ENCODE peak calls at places on chromosomes 3 and 15, in five cellular contexts. O, F, D, Z and Q are unnamed samples.

GRCh38 chr15:80776420-80777045 is 2.6 kb upstream of the CEMIP start:
- DNase-seq in O (peak; percentile 81), Z (no peak), F (peak; percentile 56), D (peak; percentile 79), Q (no peak)

GRCh38 chr3:146308682-146309081 is 57.8 kb upstream of the PLSCR4 start:
- DNase-seq in F (peak; percentile 56), O (no peak), D (peak; percentile 61), Z (no peak), Q (no peak)

GRCh38 chr15:98753726-98754125 is 105.4 kb downstream of the IGF1R start:
- DNase-seq in O (no peak), Z (no peak), D (no peak), F (no peak), Q (no peak)

GRCh38 chr3:15325228-15325627 is 7.2 kb downstream of the SH3BP5 start:
- DNase-seq in O (no peak), Z (no peak), F (peak; percentile 40), D (no peak), Q (no peak)

GRCh38 chr15:99486371-99487336 is 79.1 kb upstream of the MEF2A start:
- DNase-seq in Z (no peak), F (peak; percentile 25), O (peak; percentile 54), D (peak; percentile 86), Q (peak; percentile 86)

GRCh38 chr15:45091161-45091560 is 22.8 kb downstream of the DUOX2 start:
- DNase-seq in Z (no peak), O (no peak), D (peak; percentile 19), F (peak; percentile 27), Q (no peak)

GRCh38 chr15:25178835-25179672 is 224.3 kb downstream of the SNRPN start:
- DNase-seq in F (no peak), O (peak; percentile 5), D (no peak), Z (no peak), Q (no peak)

GRCh38 chr15:33086500-33087141 is 107.9 kb downstream of the FMN1 start:
- DNase-seq in O (no peak), Z (peak; percentile 16), F (peak; percentile 68), D (peak; percentile 93), Q (no peak)

GRCh38 chr15:69014454-69014853 is at the start of gene NOX5:
- DNase-seq in Z (no peak), D (no peak), F (peak; percentile 94), O (no peak), Q (peak; percentile 24)

GRCh38 chr15:40691737-40692136 is 3.2 kb upstream of the RAD51 start:
- DNase-seq in D (no peak), F (no peak), O (no peak), Z (no peak), Q (no peak)

GRCh38 chr3:178706411-178706810 is 170.2 kb downstream of the KCNMB2 start:
- DNase-seq in O (no peak), F (no peak), D (no peak), Z (no peak), Q (no peak)

GRCh38 chr15:85759391-85759790 is 35.3 kb downstream of the KLHL25 start:
- DNase-seq in F (no peak), O (no peak), D (no peak), Z (no peak), Q (no peak)

GRCh38 chr3:59998040-59998439 is 948.2 kb upstream of the CFAP20DC start:
- DNase-seq in O (no peak), Z (no peak), D (no peak), F (no peak), Q (no peak)

GRCh38 chr3:13301295-13301987 is 118.7 kb downstream of the NUP210 start:
- DNase-seq in F (peak; percentile 66), D (peak; percentile 53), Z (peak; percentile 28), O (no peak), Q (no peak)

GRCh38 chr15:48515497-48515896 is 130.0 kb downstream of the FBN1 start:
- DNase-seq in Z (no peak), O (no peak), D (peak; percentile 6), F (no peak), Q (no peak)

GRCh38 chr15:77455696-77456293 is 35.1 kb downstream of the HMG20A start:
- DNase-seq in O (no peak), D (peak; percentile 97), F (peak; percentile 67), Z (no peak), Q (no peak)

GRCh38 chr15:82810061-82810862 is 834 bp downstream of the WHAMM start:
- DNase-seq in F (peak; percentile 29), Z (no peak), O (peak; percentile 49), D (peak; percentile 69), Q (no peak)

GRCh38 chr3:112126501-112126900 is 6.5 kb downstream of the GCSAM start:
- DNase-seq in D (no peak), O (no peak), Z (no peak), F (peak; percentile 38), Q (no peak)

GRCh38 chr3:190594171-190594570 is 80.3 kb downstream of the IL1RAP start:
- DNase-seq in F (no peak), D (no peak), O (no peak), Z (no peak), Q (no peak)

GRCh38 chr3:120636790-120637401 is 40.8 kb downstream of the NDUFB4 start:
- DNase-seq in Z (no peak), O (no peak), F (no peak), D (no peak), Q (no peak)

GRCh38 chr3:194148383-194148782 is 12.4 kb downstream of the HES1 start:
- DNase-seq in O (no peak), F (no peak), Z (no peak), D (no peak), Q (no peak)

GRCh38 chr3:190266915-190267290 is 55.3 kb downstream of the CLDN1 start:
- DNase-seq in F (no peak), Z (no peak), O (no peak), D (peak; percentile 11), Q (no peak)

GRCh38 chr3:149812165-149812605 is 830 bp upstream of the RNF13 start:
- DNase-seq in F (no peak), Z (no peak), O (no peak), D (no peak), Q (no peak)

GRCh38 chr15:50764331-50765201 is 940 bp downstream of the SPPL2A start:
- DNase-seq in Z (peak; percentile 43), O (peak; percentile 63), F (no peak), D (peak; percentile 41), Q (no peak)

GRCh38 chr3:152609891-152610290 is 225.0 kb upstream of the P2RY1 start:
- DNase-seq in O (no peak), Z (no peak), F (no peak), D (no peak), Q (no peak)

GRCh38 chr15:34039506-34040123 is 611 bp upstream of the AVEN start:
- DNase-seq in F (no peak), O (peak; percentile 17), D (peak; percentile 8), Z (peak; percentile 25), Q (no peak)

GRCh38 chr3:10160346-10160745 is 4.4 kb upstream of the IRAK2 start:
- DNase-seq in Z (no peak), D (peak; percentile 40), O (no peak), F (no peak), Q (no peak)

GRCh38 chr3:108014943-108015342 is 75.9 kb downstream of the CD47 start:
- DNase-seq in Z (no peak), F (no peak), O (no peak), D (no peak), Q (no peak)

GRCh38 chr3:105327662-105328337 is 38.9 kb upstream of the ALCAM start:
- DNase-seq in D (peak; percentile 58), O (no peak), Z (no peak), F (no peak), Q (no peak)

GRCh38 chr3:59563966-59564365 is 514.1 kb upstream of the CFAP20DC start:
- DNase-seq in O (no peak), D (no peak), Z (no peak), F (no peak), Q (no peak)

GRCh38 chr15:48084759-48085420 is 35.9 kb upstream of the SLC24A5 start:
- DNase-seq in Z (no peak), F (peak; percentile 25), O (no peak), D (peak; percentile 68), Q (no peak)

GRCh38 chr15:20294651-20295237 is 246.9 kb downstream of the GOLGA6L6 start:
- DNase-seq in F (no peak), Z (no peak), O (peak; percentile 48), D (no peak), Q (no peak)

GRCh38 chr15:77028451-77029165 is 33.7 kb downstream of the PSTPIP1 start:
- DNase-seq in D (no peak), F (no peak), O (peak; percentile 26), Z (no peak), Q (peak; percentile 70)

GRCh38 chr3:32873491-32874130 is 55.8 kb downstream of the TRIM71 start:
- DNase-seq in Z (no peak), F (no peak), D (no peak), O (no peak), Q (no peak)
- TF ChIP-seq CTCF in Z (peak; percentile 24), F (no peak), D (no peak), O (no peak), Q (no peak)

GRCh38 chr3:31880020-31880419 is 101.0 kb downstream of the OSBPL10 start:
- DNase-seq in Z (no peak), D (peak; percentile 49), O (peak; percentile 34), F (no peak), Q (no peak)
- TF ChIP-seq CTCF in Z (no peak), D (no peak), O (peak; percentile 23), F (no peak), Q (no peak)

GRCh38 chr15:30991301-30992072 is at the start of gene MTMR10:
- DNase-seq in D (peak; percentile 76), O (peak; percentile 95), F (peak; percentile 45), Z (no peak), Q (peak; percentile 82)
- TF ChIP-seq CTCF in D (no peak), O (no peak), F (no peak), Z (no peak), Q (no peak)

GRCh38 chr3:172334743-172335142 is 113.5 kb downstream of the GHSR start:
- DNase-seq in O (no peak), Z (no peak), D (no peak), F (no peak), Q (no peak)

GRCh38 chr3:172332256-172333041 is 115.8 kb downstream of the GHSR start:
- DNase-seq in O (peak; percentile 57), F (peak; percentile 30), Z (no peak), D (peak; percentile 68), Q (no peak)

GRCh38 chr3:172333042-172333377 is 115.2 kb downstream of the GHSR start:
- DNase-seq in D (no peak), O (no peak), Z (no peak), F (no peak), Q (no peak)

GRCh38 chr3:172330413-172330812 is 117.8 kb downstream of the GHSR start:
- DNase-seq in F (no peak), O (no peak), Z (no peak), D (no peak), Q (no peak)

DNA sequence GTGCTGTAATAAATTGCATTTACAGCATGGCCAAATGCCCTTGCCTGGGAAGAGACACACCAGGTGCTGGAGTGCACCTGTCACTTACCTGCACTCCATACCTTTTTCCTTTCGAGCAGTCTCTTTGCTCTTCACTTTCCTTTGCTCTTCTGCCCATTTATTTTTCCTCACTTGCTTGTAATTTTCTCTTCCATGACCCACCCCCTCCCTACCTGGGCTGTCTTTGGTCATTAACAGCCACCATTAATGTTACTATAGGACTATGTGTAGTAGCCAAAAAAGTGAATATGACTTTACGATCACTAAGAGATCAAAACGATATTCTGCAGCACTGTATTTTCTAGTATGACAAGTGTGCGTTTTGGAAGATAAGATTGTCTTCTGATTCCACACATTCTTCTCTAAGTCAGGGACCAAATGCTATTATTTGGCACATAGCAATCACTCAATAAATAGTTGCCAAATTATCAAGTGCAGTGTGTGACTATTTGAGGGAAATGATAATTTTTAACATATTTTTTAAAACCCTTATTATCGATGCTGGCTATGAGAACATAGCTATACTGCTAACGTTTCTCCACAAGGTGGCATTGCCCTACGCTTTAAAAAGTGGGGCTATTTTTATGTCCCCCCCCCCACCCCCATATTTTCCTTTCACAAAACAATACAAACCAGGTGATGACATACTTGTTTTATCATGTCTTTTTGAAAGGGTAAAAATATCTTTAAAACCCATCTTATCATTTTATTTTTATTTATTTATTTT is 114.4 kb downstream of the GHSR start:
- DNase-seq in D (no peak), F (no peak), Z (no peak), O (no peak), Q (no peak)
- TF ChIP-seq CTCF in D (no peak), F (peak; percentile 61), Z (no peak), O (no peak), Q (no peak)